ENCODE peak calls at places on chromosomes 1 and 21, in four cellular contexts. One of them, this sample, is unnamed.

GRCh38 chr1:109277434-109278204 is 5.3 kb downstream of the PSRC1 start:
- DNase-seq in HuH-7.5: peak; percentile 90
- DNase-seq in GM23248: peak; percentile 72
- DNase-seq in retina: peak; percentile 88
- DNase-seq in this sample: peak; percentile 46

GRCh38 chr1:111570781-111571181 is 48.8 kb upstream of the RAP1A start:
- DNase-seq in HuH-7.5: no peak
- DNase-seq in GM23248: peak; percentile 46
- DNase-seq in retina: no peak
- DNase-seq in this sample: no peak

GRCh38 chr1:24124980-24125379 is 13.0 kb upstream of the MYOM3 start:
- DNase-seq in HuH-7.5: no peak
- DNase-seq in GM23248: no peak
- DNase-seq in retina: no peak
- DNase-seq in this sample: no peak

GRCh38 chr1:42765832-42766722 is 751 bp downstream of the P3H1 start:
- DNase-seq in HuH-7.5: peak; percentile 57
- DNase-seq in GM23248: peak; percentile 86
- DNase-seq in retina: peak; percentile 81
- DNase-seq in this sample: peak; percentile 38

GRCh38 chr1:210076620-210077019 is 138.6 kb downstream of the SYT14 start:
- DNase-seq in HuH-7.5: no peak
- DNase-seq in GM23248: no peak
- DNase-seq in retina: no peak
- DNase-seq in this sample: no peak

GRCh38 chr21:45202889-45203288 is 84.8 kb downstream of the POFUT2 start:
- DNase-seq in HuH-7.5: no peak
- DNase-seq in GM23248: no peak
- DNase-seq in retina: no peak
- DNase-seq in this sample: no peak

GRCh38 chr1:10968411-10968826 is 44.0 kb upstream of the TARDBP start:
- DNase-seq in HuH-7.5: no peak
- DNase-seq in GM23248: no peak
- DNase-seq in retina: no peak
- DNase-seq in this sample: no peak

GRCh38 chr21:42021751-42022430 is 11.7 kb upstream of the ZBTB21 start:
- DNase-seq in HuH-7.5: no peak
- DNase-seq in GM23248: no peak
- DNase-seq in retina: peak; percentile 94
- DNase-seq in this sample: no peak

GRCh38 chr1:204171751-204172178 is 5.6 kb upstream of the REN start:
- DNase-seq in HuH-7.5: no peak
- DNase-seq in GM23248: peak; percentile 83
- DNase-seq in retina: no peak
- DNase-seq in this sample: no peak

GRCh38 chr1:36955016-36955415 is 79.3 kb downstream of the GRIK3 start:
- DNase-seq in HuH-7.5: no peak
- DNase-seq in GM23248: no peak
- DNase-seq in retina: no peak
- DNase-seq in this sample: no peak

GRCh38 chr1:247118946-247119446 is 14.8 kb upstream of the ZNF669 start:
- DNase-seq in HuH-7.5: peak; percentile 71
- DNase-seq in GM23248: peak; percentile 66
- DNase-seq in retina: no peak
- DNase-seq in this sample: peak; percentile 45

GRCh38 chr1:6350416-6351088 is 43.0 kb downstream of the ACOT7 start:
- DNase-seq in HuH-7.5: no peak
- DNase-seq in GM23248: no peak
- DNase-seq in retina: no peak
- DNase-seq in this sample: no peak